ENCODE peak calls at places on chromosomes 3 and 15, in nine cellular contexts. One of them, this sample, is unnamed.

GRCh38 chr3:141456328-141456689 is 30.5 kb upstream of the RASA2 start:
- DNase-seq in SJSA1: no peak
- DNase-seq in activated naive CD4-positive, alpha-beta T cell treated with Interleukin-2 at 50 U/mL for 16 hours: no peak
- DNase-seq in T-helper 1 cell: no peak
- DNase-seq in PC-3: no peak
- DNase-seq in NCI-H774: no peak
- DNase-seq in activated CD8-positive, alpha-beta memory T cell treated with anti-CD3 and anti-CD28 coated beads for 1 hour: no peak
- DNase-seq in myocyte: no peak
- DNase-seq in endothelial cell: no peak
- DNase-seq in this sample: no peak

GRCh38 chr3:46661776-46662766 is 31.4 kb downstream of the ALS2CL start:
- DNase-seq in SJSA1: no peak
- DNase-seq in activated naive CD4-positive, alpha-beta T cell treated with Interleukin-2 at 50 U/mL for 16 hours: no peak
- DNase-seq in T-helper 1 cell: no peak
- DNase-seq in PC-3: no peak
- DNase-seq in NCI-H774: no peak
- DNase-seq in activated CD8-positive, alpha-beta memory T cell treated with anti-CD3 and anti-CD28 coated beads for 1 hour: no peak
- DNase-seq in myocyte: no peak
- DNase-seq in endothelial cell: peak; percentile 2
- DNase-seq in this sample: no peak

GRCh38 chr3:28050895-28051294 is 190.5 kb upstream of the CMC1 start:
- DNase-seq in SJSA1: peak; percentile 11
- DNase-seq in activated naive CD4-positive, alpha-beta T cell treated with Interleukin-2 at 50 U/mL for 16 hours: peak; percentile 21
- DNase-seq in T-helper 1 cell: no peak
- DNase-seq in PC-3: peak; percentile 97
- DNase-seq in NCI-H774: no peak
- DNase-seq in activated CD8-positive, alpha-beta memory T cell treated with anti-CD3 and anti-CD28 coated beads for 1 hour: no peak
- DNase-seq in myocyte: no peak
- DNase-seq in endothelial cell: no peak
- DNase-seq in this sample: no peak

GRCh38 chr3:52147804-52148203 is 6.4 kb downstream of the POC1A start:
- DNase-seq in SJSA1: no peak
- DNase-seq in activated naive CD4-positive, alpha-beta T cell treated with Interleukin-2 at 50 U/mL for 16 hours: no peak
- DNase-seq in T-helper 1 cell: no peak
- DNase-seq in PC-3: no peak
- DNase-seq in NCI-H774: no peak
- DNase-seq in activated CD8-positive, alpha-beta memory T cell treated with anti-CD3 and anti-CD28 coated beads for 1 hour: no peak
- DNase-seq in myocyte: no peak
- DNase-seq in endothelial cell: no peak
- DNase-seq in this sample: no peak

GRCh38 chr3:155753038-155753647 is 8.3 kb upstream of the PLCH1 start:
- DNase-seq in SJSA1: no peak
- DNase-seq in activated naive CD4-positive, alpha-beta T cell treated with Interleukin-2 at 50 U/mL for 16 hours: no peak
- DNase-seq in T-helper 1 cell: no peak
- DNase-seq in PC-3: peak; percentile 67
- DNase-seq in NCI-H774: no peak
- DNase-seq in activated CD8-positive, alpha-beta memory T cell treated with anti-CD3 and anti-CD28 coated beads for 1 hour: no peak
- DNase-seq in myocyte: peak; percentile 49
- DNase-seq in endothelial cell: no peak
- DNase-seq in this sample: no peak

GRCh38 chr3:30751610-30752299 is 142.7 kb downstream of the GADL1 start:
- DNase-seq in SJSA1: peak; percentile 24
- DNase-seq in activated naive CD4-positive, alpha-beta T cell treated with Interleukin-2 at 50 U/mL for 16 hours: peak; percentile 47
- DNase-seq in T-helper 1 cell: peak; percentile 22
- DNase-seq in PC-3: peak; percentile 62
- DNase-seq in NCI-H774: no peak
- DNase-seq in activated CD8-positive, alpha-beta memory T cell treated with anti-CD3 and anti-CD28 coated beads for 1 hour: peak; percentile 9
- DNase-seq in myocyte: peak; percentile 77
- DNase-seq in endothelial cell: peak; percentile 68
- DNase-seq in this sample: peak; percentile 74

GRCh38 chr15:74283366-74283765 is 47.2 kb downstream of the CCDC33 start:
- DNase-seq in SJSA1: no peak
- DNase-seq in activated naive CD4-positive, alpha-beta T cell treated with Interleukin-2 at 50 U/mL for 16 hours: no peak
- DNase-seq in T-helper 1 cell: no peak
- DNase-seq in PC-3: no peak
- DNase-seq in NCI-H774: no peak
- DNase-seq in activated CD8-positive, alpha-beta memory T cell treated with anti-CD3 and anti-CD28 coated beads for 1 hour: no peak
- DNase-seq in myocyte: no peak
- DNase-seq in endothelial cell: no peak
- DNase-seq in this sample: no peak

GRCh38 chr3:69745503-69745902 is 6.2 kb downstream of the MITF start:
- DNase-seq in SJSA1: no peak
- DNase-seq in activated naive CD4-positive, alpha-beta T cell treated with Interleukin-2 at 50 U/mL for 16 hours: no peak
- DNase-seq in T-helper 1 cell: no peak
- DNase-seq in PC-3: no peak
- DNase-seq in NCI-H774: no peak
- DNase-seq in activated CD8-positive, alpha-beta memory T cell treated with anti-CD3 and anti-CD28 coated beads for 1 hour: no peak
- DNase-seq in myocyte: no peak
- DNase-seq in endothelial cell: no peak
- DNase-seq in this sample: no peak

GRCh38 chr3:124082343-124082742 is 90.4 kb upstream of the ROPN1 start:
- DNase-seq in SJSA1: no peak
- DNase-seq in activated naive CD4-positive, alpha-beta T cell treated with Interleukin-2 at 50 U/mL for 16 hours: no peak
- DNase-seq in T-helper 1 cell: no peak
- DNase-seq in PC-3: no peak
- DNase-seq in NCI-H774: no peak
- DNase-seq in activated CD8-positive, alpha-beta memory T cell treated with anti-CD3 and anti-CD28 coated beads for 1 hour: no peak
- DNase-seq in myocyte: no peak
- DNase-seq in endothelial cell: no peak
- DNase-seq in this sample: no peak

GRCh38 chr3:198027799-198028390 is 67.9 kb downstream of the LMLN start:
- DNase-seq in SJSA1: no peak
- DNase-seq in activated naive CD4-positive, alpha-beta T cell treated with Interleukin-2 at 50 U/mL for 16 hours: no peak
- DNase-seq in T-helper 1 cell: no peak
- DNase-seq in PC-3: no peak
- DNase-seq in NCI-H774: no peak
- DNase-seq in activated CD8-positive, alpha-beta memory T cell treated with anti-CD3 and anti-CD28 coated beads for 1 hour: no peak
- DNase-seq in myocyte: no peak
- DNase-seq in endothelial cell: no peak
- DNase-seq in this sample: no peak